ENCODE peak calls at places on chromosomes 7 and 10, in seven cellular contexts. One of them, this sample, is unnamed.
A peak's percentile ranks its signal among the peaks of the same experiment; 100 is the strongest.

GRCh38 chr7:38215734-38216670 is 38.0 kb downstream of the STARD3NL start:
- DNase-seq in stimulated activated CD4-positive, alpha-beta T cell treated with anti-CD3 and anti-CD28 coated beads, Interleukin-2, amount 100 ng/mL, for 48 hours: peak; percentile 70
- DNase-seq in EL: peak; percentile 88
- DNase-seq in H9: peak; percentile 83
- DNase-seq in MCF 10A: peak; percentile 75
- DNase-seq in prostate gland: peak; percentile 82
- DNase-seq in CD8-positive, alpha-beta memory T cell: peak; percentile 77
- DNase-seq in this sample: peak; percentile 68

GRCh38 chr7:51472873-51473272 is 156.3 kb upstream of the COBL start:
- DNase-seq in H9: no peak
- DNase-seq in CD8-positive, alpha-beta memory T cell: no peak
- DNase-seq in EL: no peak
- DNase-seq in prostate gland: no peak
- DNase-seq in MCF 10A: no peak
- DNase-seq in stimulated activated CD4-positive, alpha-beta T cell treated with anti-CD3 and anti-CD28 coated beads, Interleukin-2, amount 100 ng/mL, for 48 hours: no peak
- DNase-seq in this sample: no peak

GRCh38 chr7:95577137-95577536 is 19.2 kb downstream of the PDK4 start:
- DNase-seq in MCF 10A: peak; percentile 72
- DNase-seq in H9: peak; percentile 59
- DNase-seq in CD8-positive, alpha-beta memory T cell: no peak
- DNase-seq in EL: peak; percentile 59
- DNase-seq in stimulated activated CD4-positive, alpha-beta T cell treated with anti-CD3 and anti-CD28 coated beads, Interleukin-2, amount 100 ng/mL, for 48 hours: no peak
- DNase-seq in prostate gland: no peak
- DNase-seq in this sample: no peak

GRCh38 chr7:147999962-148000361 is 590.6 kb upstream of the C7orf33 start:
- DNase-seq in stimulated activated CD4-positive, alpha-beta T cell treated with anti-CD3 and anti-CD28 coated beads, Interleukin-2, amount 100 ng/mL, for 48 hours: no peak
- DNase-seq in EL: no peak
- DNase-seq in prostate gland: no peak
- DNase-seq in H9: peak; percentile 64
- DNase-seq in MCF 10A: no peak
- DNase-seq in CD8-positive, alpha-beta memory T cell: no peak
- DNase-seq in this sample: no peak

GRCh38 chr7:127995866-127996215 is 35.4 kb downstream of the LRRC4 start:
- DNase-seq in stimulated activated CD4-positive, alpha-beta T cell treated with anti-CD3 and anti-CD28 coated beads, Interleukin-2, amount 100 ng/mL, for 48 hours: no peak
- DNase-seq in CD8-positive, alpha-beta memory T cell: no peak
- DNase-seq in H9: no peak
- DNase-seq in EL: no peak
- DNase-seq in prostate gland: no peak
- DNase-seq in MCF 10A: no peak
- DNase-seq in this sample: no peak

GRCh38 chr7:128203710-128204214 is 37.3 kb upstream of the LEP start:
- DNase-seq in stimulated activated CD4-positive, alpha-beta T cell treated with anti-CD3 and anti-CD28 coated beads, Interleukin-2, amount 100 ng/mL, for 48 hours: no peak
- DNase-seq in MCF 10A: no peak
- DNase-seq in EL: no peak
- DNase-seq in prostate gland: no peak
- DNase-seq in CD8-positive, alpha-beta memory T cell: no peak
- DNase-seq in H9: peak; percentile 14
- DNase-seq in this sample: no peak

GRCh38 chr10:66457629-66458028 is 468.2 kb upstream of the LRRTM3 start:
- DNase-seq in stimulated activated CD4-positive, alpha-beta T cell treated with anti-CD3 and anti-CD28 coated beads, Interleukin-2, amount 100 ng/mL, for 48 hours: no peak
- DNase-seq in prostate gland: no peak
- DNase-seq in MCF 10A: no peak
- DNase-seq in H9: no peak
- DNase-seq in CD8-positive, alpha-beta memory T cell: no peak
- DNase-seq in EL: no peak
- DNase-seq in this sample: no peak

GRCh38 chr10:132361581-132362101 is 29.6 kb downstream of the LRRC27 start:
- DNase-seq in prostate gland: no peak
- DNase-seq in stimulated activated CD4-positive, alpha-beta T cell treated with anti-CD3 and anti-CD28 coated beads, Interleukin-2, amount 100 ng/mL, for 48 hours: no peak
- DNase-seq in H9: no peak
- DNase-seq in CD8-positive, alpha-beta memory T cell: no peak
- DNase-seq in EL: no peak
- DNase-seq in MCF 10A: no peak
- DNase-seq in this sample: no peak

GRCh38 chr7:129376778-129377700 is 57.2 kb upstream of the STRIP2 start:
- DNase-seq in H9: no peak
- DNase-seq in stimulated activated CD4-positive, alpha-beta T cell treated with anti-CD3 and anti-CD28 coated beads, Interleukin-2, amount 100 ng/mL, for 48 hours: no peak
- DNase-seq in CD8-positive, alpha-beta memory T cell: no peak
- DNase-seq in MCF 10A: peak; percentile 59
- DNase-seq in EL: peak; percentile 58
- DNase-seq in prostate gland: no peak
- DNase-seq in this sample: no peak

GRCh38 chr7:70092314-70093303 is 494.3 kb downstream of the AUTS2 start:
- DNase-seq in EL: no peak
- DNase-seq in MCF 10A: no peak
- DNase-seq in CD8-positive, alpha-beta memory T cell: no peak
- DNase-seq in prostate gland: no peak
- DNase-seq in H9: no peak
- DNase-seq in stimulated activated CD4-positive, alpha-beta T cell treated with anti-CD3 and anti-CD28 coated beads, Interleukin-2, amount 100 ng/mL, for 48 hours: no peak
- DNase-seq in this sample: no peak

GRCh38 chr10:23367896-23368685 is 23.5 kb upstream of the C10orf67 start:
- DNase-seq in EL: no peak
- DNase-seq in CD8-positive, alpha-beta memory T cell: no peak
- DNase-seq in MCF 10A: no peak
- DNase-seq in stimulated activated CD4-positive, alpha-beta T cell treated with anti-CD3 and anti-CD28 coated beads, Interleukin-2, amount 100 ng/mL, for 48 hours: no peak
- DNase-seq in prostate gland: no peak
- DNase-seq in H9: no peak
- DNase-seq in this sample: no peak

GRCh38 chr7:108308913-108309312 is 147.3 kb downstream of the NRCAM start:
- DNase-seq in MCF 10A: peak; percentile 64
- DNase-seq in prostate gland: no peak
- DNase-seq in CD8-positive, alpha-beta memory T cell: no peak
- DNase-seq in stimulated activated CD4-positive, alpha-beta T cell treated with anti-CD3 and anti-CD28 coated beads, Interleukin-2, amount 100 ng/mL, for 48 hours: no peak
- DNase-seq in H9: no peak
- DNase-seq in EL: peak; percentile 1
- DNase-seq in this sample: no peak

GRCh38 chr10:103021150-103021896 is 103.2 kb downstream of the CNNM2 start:
- DNase-seq in stimulated activated CD4-positive, alpha-beta T cell treated with anti-CD3 and anti-CD28 coated beads, Interleukin-2, amount 100 ng/mL, for 48 hours: no peak
- DNase-seq in prostate gland: no peak
- DNase-seq in CD8-positive, alpha-beta memory T cell: no peak
- DNase-seq in MCF 10A: no peak
- DNase-seq in EL: no peak
- DNase-seq in H9: peak; percentile 31
- DNase-seq in this sample: no peak

GRCh38 chr10:100057948-100058347 is 23.7 kb downstream of the CPN1 start:
- DNase-seq in EL: no peak
- DNase-seq in CD8-positive, alpha-beta memory T cell: no peak
- DNase-seq in stimulated activated CD4-positive, alpha-beta T cell treated with anti-CD3 and anti-CD28 coated beads, Interleukin-2, amount 100 ng/mL, for 48 hours: no peak
- DNase-seq in MCF 10A: no peak
- DNase-seq in prostate gland: no peak
- DNase-seq in H9: no peak
- DNase-seq in this sample: no peak

GRCh38 chr10:14751576-14752330 is 22.9 kb downstream of the FAM107B start:
- DNase-seq in MCF 10A: peak; percentile 9
- DNase-seq in EL: peak; percentile 23
- DNase-seq in stimulated activated CD4-positive, alpha-beta T cell treated with anti-CD3 and anti-CD28 coated beads, Interleukin-2, amount 100 ng/mL, for 48 hours: no peak
- DNase-seq in CD8-positive, alpha-beta memory T cell: no peak
- DNase-seq in H9: no peak
- DNase-seq in prostate gland: no peak
- DNase-seq in this sample: no peak

GRCh38 chr10:70379581-70380176 is 2.7 kb downstream of the LRRC20 start:
- DNase-seq in MCF 10A: peak; percentile 41
- DNase-seq in prostate gland: no peak
- DNase-seq in CD8-positive, alpha-beta memory T cell: no peak
- DNase-seq in stimulated activated CD4-positive, alpha-beta T cell treated with anti-CD3 and anti-CD28 coated beads, Interleukin-2, amount 100 ng/mL, for 48 hours: no peak
- DNase-seq in EL: no peak
- DNase-seq in H9: peak; percentile 64
- DNase-seq in this sample: no peak

GRCh38 chr7:135976312-135977019 is 693 bp downstream of the MTPN start:
- DNase-seq in EL: no peak
- DNase-seq in stimulated activated CD4-positive, alpha-beta T cell treated with anti-CD3 and anti-CD28 coated beads, Interleukin-2, amount 100 ng/mL, for 48 hours: no peak
- DNase-seq in H9: peak; percentile 69
- DNase-seq in MCF 10A: peak; percentile 45
- DNase-seq in CD8-positive, alpha-beta memory T cell: peak; percentile 37
- DNase-seq in prostate gland: no peak
- DNase-seq in this sample: peak; percentile 60

GRCh38 chr10:53702489-53702888 is 929.9 kb upstream of the MBL2 start:
- DNase-seq in CD8-positive, alpha-beta memory T cell: no peak
- DNase-seq in H9: no peak
- DNase-seq in MCF 10A: no peak
- DNase-seq in prostate gland: no peak
- DNase-seq in EL: no peak
- DNase-seq in stimulated activated CD4-positive, alpha-beta T cell treated with anti-CD3 and anti-CD28 coated beads, Interleukin-2, amount 100 ng/mL, for 48 hours: no peak
- DNase-seq in this sample: no peak

GRCh38 chr10:126935263-126935946 is 30.2 kb downstream of the DOCK1 start:
- DNase-seq in H9: no peak
- DNase-seq in stimulated activated CD4-positive, alpha-beta T cell treated with anti-CD3 and anti-CD28 coated beads, Interleukin-2, amount 100 ng/mL, for 48 hours: no peak
- DNase-seq in MCF 10A: no peak
- DNase-seq in EL: peak; percentile 49
- DNase-seq in prostate gland: no peak
- DNase-seq in CD8-positive, alpha-beta memory T cell: no peak
- DNase-seq in this sample: no peak

GRCh38 chr7:46160861-46161260 is 239.8 kb upstream of the IGFBP3 start:
- DNase-seq in prostate gland: no peak
- DNase-seq in EL: peak; percentile 85
- DNase-seq in stimulated activated CD4-positive, alpha-beta T cell treated with anti-CD3 and anti-CD28 coated beads, Interleukin-2, amount 100 ng/mL, for 48 hours: no peak
- DNase-seq in MCF 10A: peak; percentile 94
- DNase-seq in H9: no peak
- DNase-seq in CD8-positive, alpha-beta memory T cell: no peak
- DNase-seq in this sample: no peak

GRCh38 chr10:34183397-34183796 is 631.7 kb downstream of the PARD3 start:
- DNase-seq in EL: no peak
- DNase-seq in MCF 10A: no peak
- DNase-seq in H9: peak; percentile 50
- DNase-seq in CD8-positive, alpha-beta memory T cell: no peak
- DNase-seq in stimulated activated CD4-positive, alpha-beta T cell treated with anti-CD3 and anti-CD28 coated beads, Interleukin-2, amount 100 ng/mL, for 48 hours: no peak
- DNase-seq in prostate gland: no peak
- DNase-seq in this sample: no peak

GRCh38 chr7:897771-898376 is 21.5 kb downstream of the GET4 start:
- DNase-seq in MCF 10A: no peak
- DNase-seq in H9: no peak
- DNase-seq in EL: no peak
- DNase-seq in prostate gland: peak; percentile 41
- DNase-seq in stimulated activated CD4-positive, alpha-beta T cell treated with anti-CD3 and anti-CD28 coated beads, Interleukin-2, amount 100 ng/mL, for 48 hours: no peak
- DNase-seq in CD8-positive, alpha-beta memory T cell: no peak
- DNase-seq in this sample: no peak

GRCh38 chr10:122139627-122140151 is 131.4 kb upstream of the BTBD16 start:
- DNase-seq in CD8-positive, alpha-beta memory T cell: no peak
- DNase-seq in H9: no peak
- DNase-seq in prostate gland: no peak
- DNase-seq in EL: no peak
- DNase-seq in stimulated activated CD4-positive, alpha-beta T cell treated with anti-CD3 and anti-CD28 coated beads, Interleukin-2, amount 100 ng/mL, for 48 hours: no peak
- DNase-seq in MCF 10A: no peak
- DNase-seq in this sample: no peak

GRCh38 chr7:27883726-27884125 is 143.8 kb downstream of the TAX1BP1 start:
- DNase-seq in CD8-positive, alpha-beta memory T cell: no peak
- DNase-seq in stimulated activated CD4-positive, alpha-beta T cell treated with anti-CD3 and anti-CD28 coated beads, Interleukin-2, amount 100 ng/mL, for 48 hours: no peak
- DNase-seq in MCF 10A: no peak
- DNase-seq in H9: no peak
- DNase-seq in prostate gland: no peak
- DNase-seq in EL: no peak
- DNase-seq in this sample: no peak

GRCh38 chr7:2172311-2173183 is 60.2 kb downstream of the MAD1L1 start:
- DNase-seq in EL: peak; percentile 86
- DNase-seq in MCF 10A: peak; percentile 97
- DNase-seq in stimulated activated CD4-positive, alpha-beta T cell treated with anti-CD3 and anti-CD28 coated beads, Interleukin-2, amount 100 ng/mL, for 48 hours: no peak
- DNase-seq in CD8-positive, alpha-beta memory T cell: no peak
- DNase-seq in H9: peak; percentile 27
- DNase-seq in prostate gland: peak; percentile 90
- DNase-seq in this sample: no peak

GRCh38 chr7:25803117-25803887 is 348.7 kb upstream of the NFE2L3 start:
- DNase-seq in CD8-positive, alpha-beta memory T cell: no peak
- DNase-seq in H9: no peak
- DNase-seq in stimulated activated CD4-positive, alpha-beta T cell treated with anti-CD3 and anti-CD28 coated beads, Interleukin-2, amount 100 ng/mL, for 48 hours: no peak
- DNase-seq in prostate gland: no peak
- DNase-seq in MCF 10A: no peak
- DNase-seq in EL: no peak
- DNase-seq in this sample: no peak

GRCh38 chr10:13449296-13449695 is 79.5 kb downstream of the BEND7 start:
- DNase-seq in stimulated activated CD4-positive, alpha-beta T cell treated with anti-CD3 and anti-CD28 coated beads, Interleukin-2, amount 100 ng/mL, for 48 hours: no peak
- DNase-seq in CD8-positive, alpha-beta memory T cell: no peak
- DNase-seq in H9: no peak
- DNase-seq in MCF 10A: peak; percentile 13
- DNase-seq in prostate gland: no peak
- DNase-seq in EL: no peak
- DNase-seq in this sample: no peak

GRCh38 chr10:8665322-8665721 is 610.8 kb downstream of the GATA3 start:
- DNase-seq in MCF 10A: peak; percentile 9
- DNase-seq in H9: no peak
- DNase-seq in prostate gland: no peak
- DNase-seq in EL: no peak
- DNase-seq in stimulated activated CD4-positive, alpha-beta T cell treated with anti-CD3 and anti-CD28 coated beads, Interleukin-2, amount 100 ng/mL, for 48 hours: no peak
- DNase-seq in CD8-positive, alpha-beta memory T cell: no peak
- DNase-seq in this sample: no peak

This sample was measured in Caco-2.